ENCODE peak calls at places on chromosomes 5 and 9, in four cellular contexts. H is activated CD4-positive, alpha-beta T cell treated with anti-CD3 and anti-CD28 coated beads for 36 hours; X is choroid plexus epithelial cell; U is progenitor cell of endocrine pancreas. O is an unnamed sample.

GRCh38 chr9:129547869-129548570 is 72.9 kb downstream of the C9orf50 start:
- DNase-seq in H (no peak), X (no peak), U (no peak), O (no peak)

GRCh38 chr9:70902171-70902570 is 219.2 kb downstream of the TRPM3 start:
- DNase-seq in H (no peak), X (no peak), U (no peak), O (peak; percentile 43)

GRCh38 chr5:158514353-158514960 is 585.3 kb downstream of the EBF1 start:
- DNase-seq in H (peak; percentile 7), X (peak; percentile 70), U (no peak), O (peak; percentile 57)

GRCh38 chr9:122112238-122112637 is 19.1 kb upstream of the TTLL11 start:
- DNase-seq in H (no peak), X (no peak), U (no peak), O (no peak)

GRCh38 chr5:95617057-95617456 is 2.8 kb upstream of the GPR150 start:
- DNase-seq in H (no peak), X (peak; percentile 84), U (no peak), O (peak; percentile 79)

GRCh38 chr5:53994148-53994547 is 316.2 kb downstream of the ARL15 start:
- DNase-seq in H (no peak), X (peak; percentile 74), U (no peak), O (no peak)

GRCh38 chr5:123422433-123423277 is 548 bp downstream of the CEP120 start:
- DNase-seq in H (peak; percentile 46), X (peak; percentile 51), U (no peak), O (peak; percentile 18)

GRCh38 chr5:132641241-132641723 is 16.7 kb upstream of the IL13 start:
- DNase-seq in H (peak; percentile 74), X (no peak), U (no peak), O (no peak)

GRCh38 chr5:125134216-125135081 is 388.0 kb upstream of the ZNF608 start:
- DNase-seq in H (no peak), X (peak; percentile 72), U (no peak), O (peak; percentile 82)

GRCh38 chr5:15021286-15022046 is 149.9 kb upstream of the ANKH start:
- DNase-seq in H (no peak), X (peak; percentile 72), U (no peak), O (peak; percentile 69)

GRCh38 chr9:6640268-6641072 is 5.1 kb downstream of the GLDC start:
- DNase-seq in H (no peak), X (no peak), U (no peak), O (no peak)

O was measured in brain microvascular endothelial cell.